ENCODE peak calls at places on chromosomes 16 and 17, in six cellular contexts. W, K, V, H, Y and N are unnamed samples.

GRCh38 chr16:58500329-58501241 is 642 bp downstream of the NDRG4 start:
- DNase-seq in H (no peak), K (no peak), W (no peak), V (no peak), Y (no peak), N (no peak)

GRCh38 chr17:1120596-1121441 is 59.0 kb downstream of the ABR start:
- DNase-seq in V (no peak), K (no peak), W (no peak), H (no peak), Y (no peak), N (peak)

GRCh38 chr17:21467196-21467595 is 91.0 kb downstream of the KCNJ12 start:
- DNase-seq in H (no peak), K (no peak), Y (no peak), V (no peak), W (no peak), N (no peak)

GRCh38 chr17:37177234-37177633 is 198.6 kb upstream of the C17orf78 start:
- DNase-seq in V (no peak), W (no peak), H (no peak), K (no peak), Y (peak), N (no peak)

GRCh38 chr17:57622886-57623433 is 122.1 kb downstream of the CCDC182 start:
- DNase-seq in W (no peak), Y (peak), H (no peak), K (peak), V (peak), N (peak)

GRCh38 chr16:11916524-11917285 is 949 bp upstream of the GSPT1 start:
- DNase-seq in Y (peak), W (no peak), K (peak), H (peak), V (peak), N (no peak)

GRCh38 chr17:39812466-39812865 is 51.6 kb downstream of the IKZF3 start:
- DNase-seq in K (no peak), V (no peak), W (no peak), Y (no peak), H (no peak), N (no peak)

GRCh38 chr16:66543541-66543940 is 6.4 kb downstream of the TK2 start:
- DNase-seq in W (no peak), V (no peak), K (no peak), Y (no peak), H (no peak), N (no peak)

GRCh38 chr16:676565-677297 is 1.3 kb downstream of the RHBDL1 start:
- DNase-seq in W (no peak), H (no peak), Y (no peak), K (no peak), V (no peak), N (no peak)
- H3K4me3 ChIP-seq in W (no peak), H (no peak), Y (no peak), K (no peak), V (no peak), N (no peak)

DNA sequence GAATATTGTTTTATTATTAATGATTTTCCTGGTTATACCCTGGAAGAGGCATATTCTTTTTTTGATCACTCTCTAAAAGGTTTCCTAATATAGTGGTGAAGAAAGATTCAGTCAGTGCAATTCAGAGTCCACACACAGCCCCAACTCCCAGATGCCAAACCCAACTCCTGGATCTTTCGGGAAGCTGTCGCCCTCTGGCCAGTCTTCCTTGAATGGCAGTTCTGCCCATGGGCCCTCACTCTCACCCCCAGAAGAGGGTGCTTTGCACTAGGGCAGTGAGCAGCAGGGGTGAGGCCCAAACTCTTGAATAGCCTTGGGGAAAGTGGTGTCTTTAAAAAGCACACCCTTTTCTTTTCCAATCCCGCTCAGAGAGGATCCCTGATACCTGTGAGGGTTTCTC is 11.0 kb downstream of the KRT32 start:
- DNase-seq in K (no peak), H (no peak), W (peak), V (peak), Y (no peak), N (no peak)
- H3K4me3 ChIP-seq in K (no peak), H (no peak), W (no peak), V (no peak), Y (no peak), N (no peak)

GRCh38 chr17:29154516-29155234 is 25.5 kb downstream of the MYO18A start:
- DNase-seq in Y (no peak), H (no peak), K (no peak), V (no peak), W (no peak), N (no peak)
- H3K4me3 ChIP-seq in Y (no peak), H (no peak), K (no peak), V (no peak), W (no peak), N (no peak)

GRCh38 chr17:17206149-17206912 is at the start of gene PLD6:
- DNase-seq in V (peak), Y (peak), H (peak), W (no peak), K (peak), N (peak)
- H3K4me3 ChIP-seq in V (peak), Y (peak), H (peak), W (peak), K (peak), N (peak)

GRCh38 chr17:82237746-82238561 is 9.1 kb downstream of the SLC16A3 start:
- DNase-seq in H (no peak), K (no peak), Y (no peak), V (no peak), W (no peak), N (no peak)
- H3K4me3 ChIP-seq in H (no peak), K (no peak), Y (no peak), V (no peak), W (no peak), N (no peak)

GRCh38 chr17:74453665-74454196 is 12.7 kb upstream of the CD300A start:
- DNase-seq in V (no peak), H (no peak), Y (no peak), W (no peak), K (peak), N (no peak)
- H3K4me3 ChIP-seq in V (peak), H (peak), Y (no peak), W (peak), K (peak), N (peak)

DNA sequence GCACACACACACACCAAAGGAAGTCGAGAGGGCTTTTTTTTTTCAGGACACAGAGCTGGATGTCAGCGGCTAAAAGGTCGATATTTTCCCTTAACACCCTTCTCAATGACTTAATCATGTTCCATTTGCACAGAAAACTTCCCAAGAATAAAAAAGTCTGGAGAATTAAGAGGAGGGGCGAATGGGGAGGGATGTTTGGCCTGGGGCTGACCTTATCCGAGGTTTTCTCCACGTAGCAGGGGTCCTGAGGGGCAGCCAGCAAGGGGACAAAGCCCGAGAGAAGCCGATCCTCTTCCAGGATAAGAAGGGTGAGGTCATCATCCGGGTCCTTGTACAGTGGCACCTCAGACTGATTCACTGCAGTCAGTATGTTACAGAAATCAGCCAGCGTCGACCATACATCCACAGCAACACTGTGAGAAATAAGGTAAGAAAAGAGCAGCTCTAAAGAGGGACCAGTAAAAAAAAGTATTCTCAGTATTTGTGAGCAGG is 117.6 kb downstream of the HIC1 start:
- DNase-seq in V (peak), W (no peak), Y (no peak), K (no peak), H (no peak), N (peak)
- H3K4me3 ChIP-seq in V (peak), W (no peak), Y (no peak), K (no peak), H (no peak), N (peak)